ENCODE peak calls at places on chromosomes 1 and 21, in seven cellular contexts. One of them, this sample, is unnamed.

GRCh38 chr1:38700077-38700470 is 159.5 kb downstream of the RRAGC start:
- DNase-seq in fibroblast of pulmonary artery: no peak
- DNase-seq in activated CD8-positive, alpha-beta memory T cell treated with anti-CD3 and anti-CD28 coated beads, Interleukin-2, amount 10 ng/mL, durations not matched to agents 7 days and 5 days: no peak
- DNase-seq in stimulated activated CD4-positive, alpha-beta T cell treated with anti-CD3 and anti-CD28 coated beads, TNF-alpha, amount 100 ng/mL, for 4 hours: no peak
- DNase-seq in NCI-H2227 treated with DMSO at 0.1 percent for 48 hours: no peak
- DNase-seq in AG09309: no peak
- DNase-seq in NCI-H748 treated with DMSO at 0.1 percent for 48 hours: no peak
- DNase-seq in this sample: no peak

GRCh38 chr1:52140633-52141512 is 1.0 kb upstream of the ZFYVE9 start:
- DNase-seq in activated CD8-positive, alpha-beta memory T cell treated with anti-CD3 and anti-CD28 coated beads, Interleukin-2, amount 10 ng/mL, durations not matched to agents 7 days and 5 days: no peak
- DNase-seq in fibroblast of pulmonary artery: no peak
- DNase-seq in NCI-H748 treated with DMSO at 0.1 percent for 48 hours: no peak
- DNase-seq in AG09309: no peak
- DNase-seq in stimulated activated CD4-positive, alpha-beta T cell treated with anti-CD3 and anti-CD28 coated beads, TNF-alpha, amount 100 ng/mL, for 4 hours: no peak
- DNase-seq in NCI-H2227 treated with DMSO at 0.1 percent for 48 hours: no peak
- DNase-seq in this sample: no peak

GRCh38 chr1:81800741-81801031 is at the start of gene ADGRL2:
- DNase-seq in AG09309: no peak
- DNase-seq in NCI-H2227 treated with DMSO at 0.1 percent for 48 hours: no peak
- DNase-seq in NCI-H748 treated with DMSO at 0.1 percent for 48 hours: no peak
- DNase-seq in stimulated activated CD4-positive, alpha-beta T cell treated with anti-CD3 and anti-CD28 coated beads, TNF-alpha, amount 100 ng/mL, for 4 hours: no peak
- DNase-seq in fibroblast of pulmonary artery: no peak
- DNase-seq in activated CD8-positive, alpha-beta memory T cell treated with anti-CD3 and anti-CD28 coated beads, Interleukin-2, amount 10 ng/mL, durations not matched to agents 7 days and 5 days: no peak
- DNase-seq in this sample: no peak

GRCh38 chr1:17471393-17471792 is 31.9 kb upstream of the RCC2 start:
- DNase-seq in stimulated activated CD4-positive, alpha-beta T cell treated with anti-CD3 and anti-CD28 coated beads, TNF-alpha, amount 100 ng/mL, for 4 hours: no peak
- DNase-seq in NCI-H2227 treated with DMSO at 0.1 percent for 48 hours: no peak
- DNase-seq in AG09309: no peak
- DNase-seq in fibroblast of pulmonary artery: no peak
- DNase-seq in activated CD8-positive, alpha-beta memory T cell treated with anti-CD3 and anti-CD28 coated beads, Interleukin-2, amount 10 ng/mL, durations not matched to agents 7 days and 5 days: no peak
- DNase-seq in NCI-H748 treated with DMSO at 0.1 percent for 48 hours: no peak
- DNase-seq in this sample: no peak

GRCh38 chr1:32538887-32539583 is at the start of gene ZBTB8A:
- DNase-seq in stimulated activated CD4-positive, alpha-beta T cell treated with anti-CD3 and anti-CD28 coated beads, TNF-alpha, amount 100 ng/mL, for 4 hours: no peak
- DNase-seq in AG09309: no peak
- DNase-seq in NCI-H2227 treated with DMSO at 0.1 percent for 48 hours: peak
- DNase-seq in NCI-H748 treated with DMSO at 0.1 percent for 48 hours: peak
- DNase-seq in fibroblast of pulmonary artery: peak
- DNase-seq in activated CD8-positive, alpha-beta memory T cell treated with anti-CD3 and anti-CD28 coated beads, Interleukin-2, amount 10 ng/mL, durations not matched to agents 7 days and 5 days: no peak
- DNase-seq in this sample: peak

GRCh38 chr1:153697873-153698647 is 19.6 kb downstream of the NPR1 start:
- DNase-seq in NCI-H2227 treated with DMSO at 0.1 percent for 48 hours: peak
- DNase-seq in NCI-H748 treated with DMSO at 0.1 percent for 48 hours: no peak
- DNase-seq in activated CD8-positive, alpha-beta memory T cell treated with anti-CD3 and anti-CD28 coated beads, Interleukin-2, amount 10 ng/mL, durations not matched to agents 7 days and 5 days: no peak
- DNase-seq in AG09309: no peak
- DNase-seq in fibroblast of pulmonary artery: peak
- DNase-seq in stimulated activated CD4-positive, alpha-beta T cell treated with anti-CD3 and anti-CD28 coated beads, TNF-alpha, amount 100 ng/mL, for 4 hours: no peak
- DNase-seq in this sample: no peak

GRCh38 chr1:46526013-46526688 is 25.3 kb downstream of the KNCN start:
- DNase-seq in stimulated activated CD4-positive, alpha-beta T cell treated with anti-CD3 and anti-CD28 coated beads, TNF-alpha, amount 100 ng/mL, for 4 hours: no peak
- DNase-seq in NCI-H2227 treated with DMSO at 0.1 percent for 48 hours: no peak
- DNase-seq in NCI-H748 treated with DMSO at 0.1 percent for 48 hours: no peak
- DNase-seq in fibroblast of pulmonary artery: no peak
- DNase-seq in AG09309: no peak
- DNase-seq in activated CD8-positive, alpha-beta memory T cell treated with anti-CD3 and anti-CD28 coated beads, Interleukin-2, amount 10 ng/mL, durations not matched to agents 7 days and 5 days: no peak
- DNase-seq in this sample: no peak

GRCh38 chr1:20849100-20849499 is 62.0 kb upstream of the HP1BP3 start:
- DNase-seq in fibroblast of pulmonary artery: peak
- DNase-seq in NCI-H748 treated with DMSO at 0.1 percent for 48 hours: no peak
- DNase-seq in stimulated activated CD4-positive, alpha-beta T cell treated with anti-CD3 and anti-CD28 coated beads, TNF-alpha, amount 100 ng/mL, for 4 hours: no peak
- DNase-seq in NCI-H2227 treated with DMSO at 0.1 percent for 48 hours: no peak
- DNase-seq in AG09309: no peak
- DNase-seq in activated CD8-positive, alpha-beta memory T cell treated with anti-CD3 and anti-CD28 coated beads, Interleukin-2, amount 10 ng/mL, durations not matched to agents 7 days and 5 days: no peak
- DNase-seq in this sample: no peak

GRCh38 chr21:35217504-35218060 is 168.5 kb upstream of the RUNX1 start:
- DNase-seq in fibroblast of pulmonary artery: peak
- DNase-seq in NCI-H748 treated with DMSO at 0.1 percent for 48 hours: no peak
- DNase-seq in AG09309: peak
- DNase-seq in stimulated activated CD4-positive, alpha-beta T cell treated with anti-CD3 and anti-CD28 coated beads, TNF-alpha, amount 100 ng/mL, for 4 hours: no peak
- DNase-seq in activated CD8-positive, alpha-beta memory T cell treated with anti-CD3 and anti-CD28 coated beads, Interleukin-2, amount 10 ng/mL, durations not matched to agents 7 days and 5 days: no peak
- DNase-seq in NCI-H2227 treated with DMSO at 0.1 percent for 48 hours: no peak
- DNase-seq in this sample: no peak

GRCh38 chr1:155940993-155941844 is at the start of gene RXFP4:
- DNase-seq in stimulated activated CD4-positive, alpha-beta T cell treated with anti-CD3 and anti-CD28 coated beads, TNF-alpha, amount 100 ng/mL, for 4 hours: no peak
- DNase-seq in AG09309: no peak
- DNase-seq in activated CD8-positive, alpha-beta memory T cell treated with anti-CD3 and anti-CD28 coated beads, Interleukin-2, amount 10 ng/mL, durations not matched to agents 7 days and 5 days: no peak
- DNase-seq in fibroblast of pulmonary artery: no peak
- DNase-seq in NCI-H2227 treated with DMSO at 0.1 percent for 48 hours: no peak
- DNase-seq in NCI-H748 treated with DMSO at 0.1 percent for 48 hours: no peak
- DNase-seq in this sample: peak

GRCh38 chr1:207034998-207035397 is 2.4 kb upstream of the C1orf116 start:
- DNase-seq in activated CD8-positive, alpha-beta memory T cell treated with anti-CD3 and anti-CD28 coated beads, Interleukin-2, amount 10 ng/mL, durations not matched to agents 7 days and 5 days: no peak
- DNase-seq in NCI-H748 treated with DMSO at 0.1 percent for 48 hours: no peak
- DNase-seq in NCI-H2227 treated with DMSO at 0.1 percent for 48 hours: no peak
- DNase-seq in stimulated activated CD4-positive, alpha-beta T cell treated with anti-CD3 and anti-CD28 coated beads, TNF-alpha, amount 100 ng/mL, for 4 hours: no peak
- DNase-seq in fibroblast of pulmonary artery: no peak
- DNase-seq in AG09309: peak
- DNase-seq in this sample: no peak

GRCh38 chr1:14952626-14953314 is 200.8 kb upstream of the TMEM51 start:
- DNase-seq in NCI-H2227 treated with DMSO at 0.1 percent for 48 hours: no peak
- DNase-seq in stimulated activated CD4-positive, alpha-beta T cell treated with anti-CD3 and anti-CD28 coated beads, TNF-alpha, amount 100 ng/mL, for 4 hours: no peak
- DNase-seq in AG09309: no peak
- DNase-seq in NCI-H748 treated with DMSO at 0.1 percent for 48 hours: no peak
- DNase-seq in fibroblast of pulmonary artery: no peak
- DNase-seq in activated CD8-positive, alpha-beta memory T cell treated with anti-CD3 and anti-CD28 coated beads, Interleukin-2, amount 10 ng/mL, durations not matched to agents 7 days and 5 days: no peak
- DNase-seq in this sample: peak

GRCh38 chr1:38125837-38126520 is 79.4 kb upstream of the POU3F1 start:
- DNase-seq in activated CD8-positive, alpha-beta memory T cell treated with anti-CD3 and anti-CD28 coated beads, Interleukin-2, amount 10 ng/mL, durations not matched to agents 7 days and 5 days: no peak
- DNase-seq in NCI-H2227 treated with DMSO at 0.1 percent for 48 hours: no peak
- DNase-seq in fibroblast of pulmonary artery: no peak
- DNase-seq in NCI-H748 treated with DMSO at 0.1 percent for 48 hours: no peak
- DNase-seq in AG09309: no peak
- DNase-seq in stimulated activated CD4-positive, alpha-beta T cell treated with anti-CD3 and anti-CD28 coated beads, TNF-alpha, amount 100 ng/mL, for 4 hours: no peak
- DNase-seq in this sample: no peak

GRCh38 chr1:67652800-67653199 is 32.2 kb upstream of the GADD45A start:
- DNase-seq in NCI-H748 treated with DMSO at 0.1 percent for 48 hours: no peak
- DNase-seq in fibroblast of pulmonary artery: peak
- DNase-seq in activated CD8-positive, alpha-beta memory T cell treated with anti-CD3 and anti-CD28 coated beads, Interleukin-2, amount 10 ng/mL, durations not matched to agents 7 days and 5 days: no peak
- DNase-seq in NCI-H2227 treated with DMSO at 0.1 percent for 48 hours: peak
- DNase-seq in stimulated activated CD4-positive, alpha-beta T cell treated with anti-CD3 and anti-CD28 coated beads, TNF-alpha, amount 100 ng/mL, for 4 hours: no peak
- DNase-seq in AG09309: peak
- DNase-seq in this sample: peak

GRCh38 chr1:18077657-18078215 is 29.9 kb upstream of the IGSF21 start:
- DNase-seq in NCI-H2227 treated with DMSO at 0.1 percent for 48 hours: no peak
- DNase-seq in AG09309: no peak
- DNase-seq in NCI-H748 treated with DMSO at 0.1 percent for 48 hours: no peak
- DNase-seq in activated CD8-positive, alpha-beta memory T cell treated with anti-CD3 and anti-CD28 coated beads, Interleukin-2, amount 10 ng/mL, durations not matched to agents 7 days and 5 days: no peak
- DNase-seq in stimulated activated CD4-positive, alpha-beta T cell treated with anti-CD3 and anti-CD28 coated beads, TNF-alpha, amount 100 ng/mL, for 4 hours: no peak
- DNase-seq in fibroblast of pulmonary artery: no peak
- DNase-seq in this sample: no peak

GRCh38 chr1:241317676-241318075 is 39.3 kb downstream of the RGS7 start:
- DNase-seq in fibroblast of pulmonary artery: no peak
- DNase-seq in AG09309: no peak
- DNase-seq in stimulated activated CD4-positive, alpha-beta T cell treated with anti-CD3 and anti-CD28 coated beads, TNF-alpha, amount 100 ng/mL, for 4 hours: no peak
- DNase-seq in NCI-H748 treated with DMSO at 0.1 percent for 48 hours: no peak
- DNase-seq in activated CD8-positive, alpha-beta memory T cell treated with anti-CD3 and anti-CD28 coated beads, Interleukin-2, amount 10 ng/mL, durations not matched to agents 7 days and 5 days: no peak
- DNase-seq in NCI-H2227 treated with DMSO at 0.1 percent for 48 hours: no peak
- DNase-seq in this sample: no peak

GRCh38 chr1:59638172-59638800 is 176.5 kb upstream of the HOOK1 start:
- DNase-seq in NCI-H2227 treated with DMSO at 0.1 percent for 48 hours: no peak
- DNase-seq in activated CD8-positive, alpha-beta memory T cell treated with anti-CD3 and anti-CD28 coated beads, Interleukin-2, amount 10 ng/mL, durations not matched to agents 7 days and 5 days: no peak
- DNase-seq in NCI-H748 treated with DMSO at 0.1 percent for 48 hours: no peak
- DNase-seq in AG09309: peak
- DNase-seq in fibroblast of pulmonary artery: peak
- DNase-seq in stimulated activated CD4-positive, alpha-beta T cell treated with anti-CD3 and anti-CD28 coated beads, TNF-alpha, amount 100 ng/mL, for 4 hours: no peak
- DNase-seq in this sample: peak

GRCh38 chr1:153612755-153613331 is at the start of gene S100A16:
- DNase-seq in NCI-H748 treated with DMSO at 0.1 percent for 48 hours: no peak
- DNase-seq in AG09309: no peak
- DNase-seq in NCI-H2227 treated with DMSO at 0.1 percent for 48 hours: no peak
- DNase-seq in activated CD8-positive, alpha-beta memory T cell treated with anti-CD3 and anti-CD28 coated beads, Interleukin-2, amount 10 ng/mL, durations not matched to agents 7 days and 5 days: no peak
- DNase-seq in fibroblast of pulmonary artery: peak
- DNase-seq in stimulated activated CD4-positive, alpha-beta T cell treated with anti-CD3 and anti-CD28 coated beads, TNF-alpha, amount 100 ng/mL, for 4 hours: no peak
- DNase-seq in this sample: peak

GRCh38 chr21:38948377-38948776 is 142.6 kb downstream of the ETS2 start:
- DNase-seq in activated CD8-positive, alpha-beta memory T cell treated with anti-CD3 and anti-CD28 coated beads, Interleukin-2, amount 10 ng/mL, durations not matched to agents 7 days and 5 days: no peak
- DNase-seq in NCI-H748 treated with DMSO at 0.1 percent for 48 hours: no peak
- DNase-seq in fibroblast of pulmonary artery: no peak
- DNase-seq in AG09309: no peak
- DNase-seq in NCI-H2227 treated with DMSO at 0.1 percent for 48 hours: no peak
- DNase-seq in stimulated activated CD4-positive, alpha-beta T cell treated with anti-CD3 and anti-CD28 coated beads, TNF-alpha, amount 100 ng/mL, for 4 hours: no peak
- DNase-seq in this sample: no peak

GRCh38 chr1:41382531-41383090 is 21.4 kb downstream of the FOXO6 start:
- DNase-seq in AG09309: no peak
- DNase-seq in NCI-H748 treated with DMSO at 0.1 percent for 48 hours: peak
- DNase-seq in NCI-H2227 treated with DMSO at 0.1 percent for 48 hours: no peak
- DNase-seq in activated CD8-positive, alpha-beta memory T cell treated with anti-CD3 and anti-CD28 coated beads, Interleukin-2, amount 10 ng/mL, durations not matched to agents 7 days and 5 days: no peak
- DNase-seq in fibroblast of pulmonary artery: peak
- DNase-seq in stimulated activated CD4-positive, alpha-beta T cell treated with anti-CD3 and anti-CD28 coated beads, TNF-alpha, amount 100 ng/mL, for 4 hours: no peak
- DNase-seq in this sample: peak

GRCh38 chr1:97270508-97271307 is 549.1 kb downstream of the PTBP2 start:
- DNase-seq in NCI-H748 treated with DMSO at 0.1 percent for 48 hours: no peak
- DNase-seq in fibroblast of pulmonary artery: peak
- DNase-seq in NCI-H2227 treated with DMSO at 0.1 percent for 48 hours: no peak
- DNase-seq in activated CD8-positive, alpha-beta memory T cell treated with anti-CD3 and anti-CD28 coated beads, Interleukin-2, amount 10 ng/mL, durations not matched to agents 7 days and 5 days: no peak
- DNase-seq in AG09309: no peak
- DNase-seq in stimulated activated CD4-positive, alpha-beta T cell treated with anti-CD3 and anti-CD28 coated beads, TNF-alpha, amount 100 ng/mL, for 4 hours: no peak
- DNase-seq in this sample: no peak

GRCh38 chr1:33925586-33925985 is 61.7 kb downstream of the HMGB4 start:
- DNase-seq in AG09309: no peak
- DNase-seq in stimulated activated CD4-positive, alpha-beta T cell treated with anti-CD3 and anti-CD28 coated beads, TNF-alpha, amount 100 ng/mL, for 4 hours: no peak
- DNase-seq in activated CD8-positive, alpha-beta memory T cell treated with anti-CD3 and anti-CD28 coated beads, Interleukin-2, amount 10 ng/mL, durations not matched to agents 7 days and 5 days: no peak
- DNase-seq in NCI-H2227 treated with DMSO at 0.1 percent for 48 hours: no peak
- DNase-seq in fibroblast of pulmonary artery: no peak
- DNase-seq in NCI-H748 treated with DMSO at 0.1 percent for 48 hours: no peak
- DNase-seq in this sample: no peak

GRCh38 chr1:97565886-97566285 is 354.9 kb downstream of the DPYD start:
- DNase-seq in stimulated activated CD4-positive, alpha-beta T cell treated with anti-CD3 and anti-CD28 coated beads, TNF-alpha, amount 100 ng/mL, for 4 hours: no peak
- DNase-seq in activated CD8-positive, alpha-beta memory T cell treated with anti-CD3 and anti-CD28 coated beads, Interleukin-2, amount 10 ng/mL, durations not matched to agents 7 days and 5 days: no peak
- DNase-seq in NCI-H2227 treated with DMSO at 0.1 percent for 48 hours: no peak
- DNase-seq in fibroblast of pulmonary artery: peak
- DNase-seq in AG09309: no peak
- DNase-seq in NCI-H748 treated with DMSO at 0.1 percent for 48 hours: no peak
- DNase-seq in this sample: no peak

GRCh38 chr1:228283476-228284147 is 75.8 kb downstream of the OBSCN start:
- DNase-seq in NCI-H2227 treated with DMSO at 0.1 percent for 48 hours: no peak
- DNase-seq in activated CD8-positive, alpha-beta memory T cell treated with anti-CD3 and anti-CD28 coated beads, Interleukin-2, amount 10 ng/mL, durations not matched to agents 7 days and 5 days: no peak
- DNase-seq in fibroblast of pulmonary artery: no peak
- DNase-seq in NCI-H748 treated with DMSO at 0.1 percent for 48 hours: no peak
- DNase-seq in stimulated activated CD4-positive, alpha-beta T cell treated with anti-CD3 and anti-CD28 coated beads, TNF-alpha, amount 100 ng/mL, for 4 hours: no peak
- DNase-seq in AG09309: no peak
- DNase-seq in this sample: no peak

GRCh38 chr1:183270541-183271141 is 84.6 kb downstream of the LAMC2 start:
- DNase-seq in fibroblast of pulmonary artery: peak
- DNase-seq in AG09309: no peak
- DNase-seq in activated CD8-positive, alpha-beta memory T cell treated with anti-CD3 and anti-CD28 coated beads, Interleukin-2, amount 10 ng/mL, durations not matched to agents 7 days and 5 days: no peak
- DNase-seq in NCI-H748 treated with DMSO at 0.1 percent for 48 hours: no peak
- DNase-seq in NCI-H2227 treated with DMSO at 0.1 percent for 48 hours: no peak
- DNase-seq in stimulated activated CD4-positive, alpha-beta T cell treated with anti-CD3 and anti-CD28 coated beads, TNF-alpha, amount 100 ng/mL, for 4 hours: no peak
- DNase-seq in this sample: peak

GRCh38 chr1:219201656-219202055 is 28.0 kb downstream of the LYPLAL1 start:
- DNase-seq in AG09309: no peak
- DNase-seq in activated CD8-positive, alpha-beta memory T cell treated with anti-CD3 and anti-CD28 coated beads, Interleukin-2, amount 10 ng/mL, durations not matched to agents 7 days and 5 days: no peak
- DNase-seq in NCI-H2227 treated with DMSO at 0.1 percent for 48 hours: no peak
- DNase-seq in NCI-H748 treated with DMSO at 0.1 percent for 48 hours: no peak
- DNase-seq in fibroblast of pulmonary artery: no peak
- DNase-seq in stimulated activated CD4-positive, alpha-beta T cell treated with anti-CD3 and anti-CD28 coated beads, TNF-alpha, amount 100 ng/mL, for 4 hours: no peak
- DNase-seq in this sample: no peak

GRCh38 chr1:56113679-56114078 is 465.7 kb downstream of the PLPP3 start:
- DNase-seq in fibroblast of pulmonary artery: no peak
- DNase-seq in AG09309: no peak
- DNase-seq in NCI-H2227 treated with DMSO at 0.1 percent for 48 hours: no peak
- DNase-seq in stimulated activated CD4-positive, alpha-beta T cell treated with anti-CD3 and anti-CD28 coated beads, TNF-alpha, amount 100 ng/mL, for 4 hours: no peak
- DNase-seq in NCI-H748 treated with DMSO at 0.1 percent for 48 hours: no peak
- DNase-seq in activated CD8-positive, alpha-beta memory T cell treated with anti-CD3 and anti-CD28 coated beads, Interleukin-2, amount 10 ng/mL, durations not matched to agents 7 days and 5 days: no peak
- DNase-seq in this sample: no peak

GRCh38 chr1:21200767-21201166 is 24.1 kb upstream of the EIF4G3 start:
- DNase-seq in NCI-H748 treated with DMSO at 0.1 percent for 48 hours: no peak
- DNase-seq in activated CD8-positive, alpha-beta memory T cell treated with anti-CD3 and anti-CD28 coated beads, Interleukin-2, amount 10 ng/mL, durations not matched to agents 7 days and 5 days: no peak
- DNase-seq in AG09309: no peak
- DNase-seq in fibroblast of pulmonary artery: peak
- DNase-seq in stimulated activated CD4-positive, alpha-beta T cell treated with anti-CD3 and anti-CD28 coated beads, TNF-alpha, amount 100 ng/mL, for 4 hours: no peak
- DNase-seq in NCI-H2227 treated with DMSO at 0.1 percent for 48 hours: no peak
- DNase-seq in this sample: no peak

GRCh38 chr1:28437924-28438699 is 67.7 kb upstream of the RCC1 start:
- DNase-seq in stimulated activated CD4-positive, alpha-beta T cell treated with anti-CD3 and anti-CD28 coated beads, TNF-alpha, amount 100 ng/mL, for 4 hours: no peak
- DNase-seq in NCI-H748 treated with DMSO at 0.1 percent for 48 hours: no peak
- DNase-seq in fibroblast of pulmonary artery: peak
- DNase-seq in activated CD8-positive, alpha-beta memory T cell treated with anti-CD3 and anti-CD28 coated beads, Interleukin-2, amount 10 ng/mL, durations not matched to agents 7 days and 5 days: no peak
- DNase-seq in AG09309: peak
- DNase-seq in NCI-H2227 treated with DMSO at 0.1 percent for 48 hours: peak
- DNase-seq in this sample: peak

GRCh38 chr1:9766759-9767442 is 56.9 kb downstream of the CLSTN1 start:
- DNase-seq in AG09309: peak
- DNase-seq in fibroblast of pulmonary artery: peak
- DNase-seq in NCI-H2227 treated with DMSO at 0.1 percent for 48 hours: no peak
- DNase-seq in activated CD8-positive, alpha-beta memory T cell treated with anti-CD3 and anti-CD28 coated beads, Interleukin-2, amount 10 ng/mL, durations not matched to agents 7 days and 5 days: no peak
- DNase-seq in stimulated activated CD4-positive, alpha-beta T cell treated with anti-CD3 and anti-CD28 coated beads, TNF-alpha, amount 100 ng/mL, for 4 hours: no peak
- DNase-seq in NCI-H748 treated with DMSO at 0.1 percent for 48 hours: no peak
- DNase-seq in this sample: peak